ENCODE peak calls at places on chromosomes 6 and 20, in ten cellular contexts. Z, C, K, V, L, G, U, W, M and R are unnamed samples. For H3K4me1, the result is how much of the 10 kb centered on the place peaks cover.

GRCh38 chr20:12925863-12926547 is 82.8 kb upstream of the SPTLC3 start:
- DNase-seq in V (no peak), M (no peak), U (no peak), K (no peak), Z (no peak), G (no peak), L (no peak), W (no peak), C (no peak), R (no peak)

GRCh38 chr20:8144282-8145245 is 12.5 kb downstream of the PLCB1 start:
- DNase-seq in C (no peak), L (no peak), M (no peak), U (no peak), K (no peak), G (no peak), V (no peak), W (no peak), Z (no peak), R (no peak)

GRCh38 chr20:8215516-8215915 is 83.5 kb downstream of the PLCB1 start:
- DNase-seq in C (no peak), M (no peak), K (no peak), U (no peak), W (no peak), Z (no peak), G (no peak), L (no peak), V (no peak), R (no peak)

GRCh38 chr20:47821481-47822100 is 36.3 kb upstream of the SULF2 start:
- DNase-seq in V (no peak), L (no peak), U (peak), C (no peak), M (no peak), W (no peak), K (no peak), G (no peak), Z (no peak), R (no peak)

GRCh38 chr6:111517965-111518364 is 34.9 kb upstream of the REV3L start:
- DNase-seq in L (no peak), V (no peak), U (no peak), G (no peak), W (no peak), K (no peak), M (no peak), Z (no peak), C (no peak), R (peak)

GRCh38 chr6:20092071-20092566 is 120.2 kb downstream of the MBOAT1 start:
- DNase-seq in L (no peak), W (no peak), C (no peak), M (no peak), V (no peak), Z (no peak), K (no peak), U (peak), G (no peak), R (no peak)

GRCh38 chr6:168107191-168107940 is 28.4 kb upstream of the FRMD1 start:
- DNase-seq in G (no peak), W (peak), Z (no peak), K (no peak), C (no peak), U (no peak), M (no peak), V (no peak), L (no peak), R (no peak)

GRCh38 chr6:108768176-108768555 is 80.1 kb upstream of the ARMC2 start:
- DNase-seq in C (no peak), V (peak), L (no peak), Z (no peak), W (no peak), G (no peak), K (no peak), M (no peak), U (no peak), R (no peak)

GRCh38 chr20:62406635-62407176 is 379 bp downstream of the CABLES2 start:
- DNase-seq in V (no peak), M (no peak), G (peak), W (no peak), K (no peak), Z (no peak), L (no peak), C (peak), U (no peak), R (no peak)

GRCh38 chr6:14380421-14380820 is 262.8 kb downstream of the CD83 start:
- DNase-seq in W (no peak), V (peak), Z (no peak), M (no peak), U (no peak), C (no peak), L (no peak), G (no peak), K (no peak), R (no peak)

GRCh38 chr6:5082487-5083306 is 2.4 kb upstream of the PPP1R3G start:
- DNase-seq in Z (no peak), L (no peak), W (no peak), V (no peak), M (no peak), G (no peak), U (peak), C (no peak), K (no peak), R (peak)

GRCh38 chr6:39882567-39882953 is 51.7 kb downstream of the MOCS1 start:
- DNase-seq in K (no peak), W (peak), Z (no peak), L (no peak), G (peak), U (no peak), M (no peak), C (peak), V (no peak), R (no peak)
- H3K4me1 ChIP-seq in K (under half), W (under half), Z (under half), L (under half), G (under half), U (under half), M (half or more), C (under half), V (under half), R (under half)

GRCh38 chr20:63709149-63709527 is 1.3 kb downstream of the ZGPAT start:
- DNase-seq in K (no peak), G (peak), V (no peak), M (no peak), W (no peak), U (no peak), Z (no peak), L (no peak), C (no peak), R (no peak)

GRCh38 chr20:63706852-63707557 is 771 bp downstream of the ARFRP1 start:
- DNase-seq in L (no peak), V (peak), C (peak), M (no peak), K (peak), Z (peak), W (no peak), G (peak), U (no peak), R (peak)

GRCh38 chr20:63708301-63709148 is 686 bp downstream of the ZGPAT start:
- DNase-seq in G (peak), U (no peak), L (no peak), W (no peak), V (peak), K (no peak), Z (no peak), M (no peak), C (peak), R (peak)

GRCh38 chr20:63706027-63706695 is 1.6 kb downstream of the ARFRP1 start:
- DNase-seq in K (peak), V (no peak), C (no peak), Z (no peak), G (no peak), M (no peak), W (no peak), L (no peak), U (no peak), R (no peak)

DNA sequence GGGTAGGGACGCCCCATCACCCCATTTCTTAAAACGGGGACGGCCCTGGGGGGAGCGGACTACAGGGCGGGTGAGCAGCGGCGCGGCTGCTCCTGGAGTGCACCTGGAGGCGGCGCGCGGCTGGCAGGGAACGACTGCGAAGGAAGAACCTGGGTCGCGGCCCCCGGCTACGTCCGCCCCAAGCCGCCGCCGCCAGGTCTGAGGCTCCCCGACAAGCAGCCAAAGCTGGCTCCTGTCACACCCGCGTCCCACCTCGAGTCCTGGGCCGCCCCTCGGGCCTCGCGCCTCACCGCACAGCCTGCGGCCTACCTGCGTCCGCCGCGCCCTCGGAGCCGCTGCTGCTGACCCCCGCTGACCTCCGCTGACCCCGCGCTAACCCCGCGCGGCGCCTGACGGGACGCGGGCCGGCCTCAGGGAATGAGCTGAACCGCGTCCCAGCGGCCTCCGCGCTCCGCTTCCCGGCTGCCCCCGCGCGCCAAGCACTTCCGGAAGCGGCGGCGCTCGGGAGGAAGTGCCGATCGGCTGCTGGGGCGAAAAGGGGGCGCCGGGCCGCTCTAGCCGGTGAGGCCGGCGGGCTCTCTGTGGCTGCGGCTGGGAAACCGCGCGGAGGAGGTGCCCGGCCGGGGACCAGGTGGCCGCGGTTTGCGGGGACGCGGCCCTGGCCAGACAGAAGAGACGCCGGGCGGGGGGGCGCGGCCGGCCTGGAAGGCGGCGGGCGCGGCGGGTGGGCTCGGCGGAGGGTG is at the start of the genes ARFRP1 and ZGPAT:
- DNase-seq in M (peak), U (peak), W (peak), C (peak), K (peak), Z (peak), G (peak), V (peak), L (peak), R (peak)
- TF ChIP-seq POLR2A in M (no peak), U (peak), W (no peak), C (peak), K (peak), Z (peak), G (peak), V (no peak), L (peak), R (peak)

GRCh38 chr6:88145298-88145963 is 20.7 kb downstream of the CNR1 start:
- DNase-seq in G (no peak), V (no peak), Z (no peak), U (no peak), W (no peak), L (no peak), C (no peak), K (no peak), M (no peak), R (no peak)

GRCh38 chr6:88144637-88145297 is 21.4 kb downstream of the CNR1 start:
- DNase-seq in L (no peak), K (no peak), V (no peak), G (no peak), W (no peak), M (no peak), U (no peak), C (no peak), Z (no peak), R (no peak)

GRCh38 chr6:88142299-88142668 is 23.9 kb downstream of the CNR1 start:
- DNase-seq in Z (no peak), U (no peak), V (no peak), L (no peak), G (no peak), W (no peak), C (no peak), M (no peak), K (no peak), R (no peak)

GRCh38 chr6:88141641-88142298 is 24.4 kb downstream of the CNR1 start:
- DNase-seq in K (no peak), C (no peak), G (no peak), U (no peak), L (no peak), W (no peak), Z (peak), V (no peak), M (no peak), R (no peak)

GRCh38 chr6:88143768-88144167 is 22.4 kb downstream of the CNR1 start:
- DNase-seq in V (no peak), G (no peak), K (no peak), M (no peak), W (no peak), U (no peak), C (no peak), Z (no peak), L (no peak), R (no peak)
- H3K4me1 ChIP-seq in V (under half), G (under half), K (under half), M (under half), W (under half), U (under half), C (under half), Z (under half), L (under half), R (under half)

GRCh38 chr20:1337441-1337840 is 8.5 kb upstream of the SDCBP2 start:
- DNase-seq in Z (no peak), W (no peak), G (no peak), V (peak), U (no peak), K (no peak), C (no peak), M (no peak), L (no peak), R (no peak)
- TF ChIP-seq POLR2A in Z (no peak), W (no peak), G (no peak), V (no peak), U (no peak), K (no peak), C (no peak), M (no peak), L (no peak), R (no peak)

GRCh38 chr6:150322452-150322851 is 46.4 kb upstream of the IYD start:
- DNase-seq in M (no peak), L (no peak), V (no peak), C (no peak), G (no peak), K (no peak), W (no peak), Z (no peak), U (no peak), R (no peak)
- H3K4me1 ChIP-seq in M (under half), L (under half), V (under half), C (under half), G (under half), K (under half), W (under half), Z (under half), U (under half), R (under half)

DNA sequence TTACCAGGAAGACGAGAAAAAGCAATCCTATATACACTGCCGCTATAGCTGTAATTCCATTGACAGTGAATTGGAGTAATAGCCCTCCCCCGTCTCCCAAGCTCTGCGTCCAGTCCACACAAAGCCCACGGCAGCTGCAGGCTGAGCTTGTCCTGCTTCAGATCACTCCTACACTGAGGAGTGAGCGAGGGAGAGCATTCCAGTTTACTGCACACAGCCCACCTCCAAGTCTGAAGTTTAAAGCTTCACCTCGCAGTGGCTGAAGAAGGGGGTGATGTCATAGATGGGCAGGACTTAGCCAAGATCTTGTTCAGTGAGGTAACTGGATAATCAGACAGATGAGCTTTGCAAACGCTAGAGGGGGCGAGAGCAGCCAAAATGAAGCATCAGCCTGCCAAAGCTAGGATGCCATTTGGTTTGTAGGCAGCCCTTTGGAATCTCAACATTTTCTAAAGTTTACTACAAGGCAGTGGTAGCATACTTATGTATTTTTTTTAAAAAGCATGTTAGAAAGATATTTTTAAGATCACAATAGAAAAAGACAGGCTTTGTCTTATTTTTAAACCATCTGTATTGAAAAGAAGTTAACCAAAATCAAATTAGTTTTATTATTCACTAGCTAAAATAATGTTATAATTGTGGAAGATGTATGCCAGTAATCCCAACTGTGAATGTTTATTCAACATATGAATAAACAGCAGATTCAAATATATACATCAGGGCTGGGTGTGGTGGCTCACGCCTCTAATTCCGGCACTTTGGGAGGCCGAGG is at the start of gene FLRT3:
- DNase-seq in W (no peak), M (peak), V (peak), C (peak), K (peak), Z (no peak), U (peak), L (peak), G (peak), R (peak)
- TF ChIP-seq POLR2A in W (no peak), M (peak), V (no peak), C (peak), K (peak), Z (peak), U (peak), L (no peak), G (peak), R (peak)